ENCODE peak calls at places on chromosome 2, in five cellular contexts. T, G, M, X and C are unnamed samples.

GRCh38 chr2:61855178-61855523 is 1.3 kb upstream of the FAM161A start:
- DNase-seq in T (no peak), G (no peak), M (no peak), X (no peak), C (no peak)

GRCh38 chr2:96763511-96764252 is 3.0 kb downstream of the CNNM4 start:
- DNase-seq in T (no peak), G (no peak), M (no peak), X (peak), C (peak)

GRCh38 chr2:128370468-128371247 is 52.0 kb upstream of the HS6ST1 start:
- DNase-seq in T (peak), G (no peak), M (no peak), X (no peak), C (no peak)

GRCh38 chr2:44949329-44950151 is 8.0 kb downstream of the SIX3 start:
- DNase-seq in T (peak), G (no peak), M (peak), X (no peak), C (no peak)

GRCh38 chr2:136251777-136252477 is 134.0 kb upstream of the CXCR4 start:
- DNase-seq in T (no peak), G (no peak), M (no peak), X (no peak), C (no peak)

GRCh38 chr2:64141711-64142405 is 2.4 kb downstream of the PELI1 start:
- DNase-seq in T (no peak), G (no peak), M (peak), X (no peak), C (no peak)

GRCh38 chr2:193584522-193584938 is 1389.8 kb upstream of the TMEFF2 start:
- DNase-seq in T (no peak), G (no peak), M (peak), X (peak), C (no peak)

GRCh38 chr2:231199219-231199618 is 788 bp downstream of the ARMC9 start:
- DNase-seq in T (no peak), G (no peak), M (peak), X (no peak), C (no peak)

GRCh38 chr2:20091305-20091991 is 40.0 kb upstream of the LAPTM4A start:
- DNase-seq in T (peak), G (no peak), M (peak), X (no peak), C (no peak)

GRCh38 chr2:175805442-175806114 is 196.5 kb downstream of the LNPK start:
- DNase-seq in T (no peak), G (no peak), M (no peak), X (no peak), C (no peak)

GRCh38 chr2:178279142-178279541 is 84.8 kb downstream of the OSBPL6 start:
- DNase-seq in T (no peak), G (no peak), M (peak), X (no peak), C (no peak)

GRCh38 chr2:43486604-43487003 is 109.2 kb downstream of the THADA start:
- DNase-seq in T (no peak), G (no peak), M (no peak), X (no peak), C (no peak)

GRCh38 chr2:230075988-230076631 is 7.4 kb upstream of the SLC16A14 start:
- DNase-seq in T (no peak), G (no peak), M (peak), X (no peak), C (no peak)

GRCh38 chr2:64625352-64626145 is 28.2 kb downstream of the SERTAD2 start:
- DNase-seq in T (no peak), G (no peak), M (no peak), X (no peak), C (no peak)

GRCh38 chr2:113979172-113980128 is 89.6 kb downstream of the ACTR3 start:
- DNase-seq in T (no peak), G (no peak), M (no peak), X (no peak), C (peak)

GRCh38 chr2:238963164-238963969 is 115.5 kb downstream of the TWIST2 start:
- DNase-seq in T (no peak), G (no peak), M (peak), X (no peak), C (no peak)

GRCh38 chr2:62149708-62150107 is 46.2 kb upstream of the B3GNT2 start:
- DNase-seq in T (no peak), G (no peak), M (peak), X (no peak), C (no peak)

GRCh38 chr2:158486970-158487325 is 30.2 kb downstream of the PKP4 start:
- DNase-seq in T (no peak), G (no peak), M (peak), X (no peak), C (no peak)

GRCh38 chr2:20339012-20339411 is 11.6 kb downstream of the PUM2 start:
- DNase-seq in T (no peak), G (no peak), M (no peak), X (no peak), C (no peak)

GRCh38 chr2:66753247-66754019 is 318.5 kb downstream of the MEIS1 start:
- DNase-seq in T (no peak), G (no peak), M (no peak), X (no peak), C (no peak)

GRCh38 chr2:83364264-83364663 is 1094.8 kb downstream of the SUCLG1 start:
- DNase-seq in T (no peak), G (no peak), M (no peak), X (no peak), C (no peak)

GRCh38 chr2:67772216-67773180 is 290.3 kb downstream of the C1D start:
- DNase-seq in T (no peak), G (no peak), M (no peak), X (no peak), C (no peak)

GRCh38 chr2:175037941-175038340 is 32.8 kb upstream of the CHN1 start:
- DNase-seq in T (no peak), G (no peak), M (no peak), X (no peak), C (no peak)

GRCh38 chr2:161975062-161975812 is 98.8 kb downstream of the DPP4 start:
- DNase-seq in T (no peak), G (no peak), M (no peak), X (no peak), C (no peak)

GRCh38 chr2:131419447-131419846 is 55.5 kb upstream of the RAB6D start:
- DNase-seq in T (no peak), G (no peak), M (no peak), X (no peak), C (no peak)

GRCh38 chr2:217942731-217943335 is 60.0 kb downstream of the TNS1 start:
- DNase-seq in T (no peak), G (no peak), M (no peak), X (no peak), C (no peak)

GRCh38 chr2:121944072-121944829 is 188.8 kb downstream of the TSN start:
- DNase-seq in T (no peak), G (no peak), M (peak), X (no peak), C (no peak)

GRCh38 chr2:83782122-83782521 is 677.0 kb downstream of the SUCLG1 start:
- DNase-seq in T (no peak), G (no peak), M (no peak), X (no peak), C (no peak)

GRCh38 chr2:199989822-199990221 is 34.4 kb downstream of the MAIP1 start:
- DNase-seq in T (no peak), G (no peak), M (no peak), X (no peak), C (no peak)

GRCh38 chr2:66567000-66567399 is 132.1 kb downstream of the MEIS1 start:
- DNase-seq in T (no peak), G (no peak), M (no peak), X (no peak), C (no peak)

GRCh38 chr2:160409480-160409879 is 84.1 kb downstream of the RBMS1 start:
- DNase-seq in T (no peak), G (no peak), M (peak), X (no peak), C (no peak)

GRCh38 chr2:23518481-23519333 is 133.7 kb downstream of the KLHL29 start:
- DNase-seq in T (peak), G (no peak), M (no peak), X (no peak), C (no peak)

GRCh38 chr2:166184789-166185188 is 57.0 kb upstream of the SCN1A start:
- DNase-seq in T (no peak), G (no peak), M (peak), X (no peak), C (no peak)

GRCh38 chr2:6896930-6897759 is 19.6 kb downstream of the RSAD2 start:
- DNase-seq in T (no peak), G (no peak), M (peak), X (no peak), C (no peak)